ENCODE peak calls at places on chromosomes 7 and 10, in nine cellular contexts. L is GM23248, U is OCI-LY7, Z is MM.1S, B is SK-N-SH, Y is PC-3, S is HCT116, H is hepatocyte, O is GM23338. R is an unnamed sample.

GRCh38 chr10:29256531-29256930 is 32.3 kb upstream of the LYZL1 start:
- DNase-seq in L (no peak), U (no peak), Z (no peak), B (no peak), Y (no peak), S (no peak), H (no peak), O (no peak), R (no peak)

GRCh38 chr10:19003341-19003740 is 45.3 kb upstream of the MALRD1 start:
- DNase-seq in L (no peak), U (no peak), Z (no peak), B (no peak), Y (no peak), S (no peak), H (no peak), O (no peak), R (no peak)

GRCh38 chr10:17659328-17659727 is 15.4 kb downstream of the STAM start:
- DNase-seq in L (no peak), U (no peak), Z (no peak), B (no peak), Y (no peak), S (no peak), H (no peak), O (no peak), R (no peak)

GRCh38 chr7:16657656-16658279 is 11.8 kb downstream of the BZW2 start:
- DNase-seq in L (peak), U (no peak), Z (no peak), B (no peak), Y (peak), S (no peak), H (peak), O (peak), R (peak)

GRCh38 chr10:132637477-132638129 is 100.0 kb downstream of the INPP5A start:
- DNase-seq in L (peak), U (peak), Z (peak), B (peak), Y (peak), S (peak), H (peak), O (peak), R (peak)

GRCh38 chr7:132825932-132826480 is 249.7 kb upstream of the PLXNA4 start:
- DNase-seq in L (no peak), U (no peak), Z (no peak), B (no peak), Y (no peak), S (no peak), H (no peak), O (no peak), R (no peak)

GRCh38 chr7:80883188-80884025 is 35.4 kb downstream of the SEMA3C start:
- DNase-seq in L (peak), U (no peak), Z (no peak), B (no peak), Y (peak), S (peak), H (peak), O (no peak), R (no peak)

GRCh38 chr10:72466018-72466417 is 111.3 kb upstream of the DNAJB12 start:
- DNase-seq in L (peak), U (no peak), Z (no peak), B (no peak), Y (peak), S (no peak), H (no peak), O (no peak), R (no peak)

GRCh38 chr10:60717852-60718251 is 60.4 kb upstream of the CDK1 start:
- DNase-seq in L (no peak), U (no peak), Z (peak), B (no peak), Y (peak), S (no peak), H (no peak), O (peak), R (no peak)

GRCh38 chr10:74000892-74001669 is 3.2 kb downstream of the VCL start:
- DNase-seq in L (no peak), U (no peak), Z (no peak), B (no peak), Y (no peak), S (no peak), H (no peak), O (no peak), R (no peak)

DNA sequence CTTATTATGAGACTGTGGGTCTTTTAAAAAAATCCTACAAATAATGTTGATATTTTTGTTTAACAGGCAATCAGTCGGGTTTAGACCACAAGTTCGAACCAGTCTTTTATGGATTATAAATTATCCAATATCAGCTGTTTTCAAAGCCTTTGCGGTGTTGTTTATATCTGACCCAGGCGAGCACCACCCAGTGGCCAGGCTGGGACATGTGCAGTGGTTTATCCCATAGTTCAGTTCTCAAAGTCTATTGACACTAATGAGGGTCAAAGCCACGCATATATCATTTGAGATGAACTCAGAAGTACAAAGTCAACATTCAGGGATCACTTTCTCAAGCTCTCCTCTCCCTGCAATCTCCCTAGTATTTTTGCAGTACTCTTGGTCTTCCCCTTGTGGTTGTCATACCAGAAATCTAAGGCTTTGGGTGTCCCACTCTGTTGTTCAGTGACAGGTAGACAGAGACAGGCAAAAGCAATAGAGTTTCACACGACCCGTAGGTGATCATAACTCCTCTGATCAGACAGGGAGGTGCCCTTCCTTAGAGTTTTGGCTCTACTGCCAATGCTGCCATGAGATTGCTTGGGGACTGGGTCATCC is 117.4 kb upstream of the POM121L12 start:
- DNase-seq in L (peak), U (peak), Z (no peak), B (peak), Y (peak), S (no peak), H (peak), O (peak), R (peak)
- TF ChIP-seq EZH2phosphoT487 in L (no peak), U (no peak), Z (no peak), B (no peak), Y (no peak), S (no peak), H (no peak), O (no peak), R (no peak)

DNA sequence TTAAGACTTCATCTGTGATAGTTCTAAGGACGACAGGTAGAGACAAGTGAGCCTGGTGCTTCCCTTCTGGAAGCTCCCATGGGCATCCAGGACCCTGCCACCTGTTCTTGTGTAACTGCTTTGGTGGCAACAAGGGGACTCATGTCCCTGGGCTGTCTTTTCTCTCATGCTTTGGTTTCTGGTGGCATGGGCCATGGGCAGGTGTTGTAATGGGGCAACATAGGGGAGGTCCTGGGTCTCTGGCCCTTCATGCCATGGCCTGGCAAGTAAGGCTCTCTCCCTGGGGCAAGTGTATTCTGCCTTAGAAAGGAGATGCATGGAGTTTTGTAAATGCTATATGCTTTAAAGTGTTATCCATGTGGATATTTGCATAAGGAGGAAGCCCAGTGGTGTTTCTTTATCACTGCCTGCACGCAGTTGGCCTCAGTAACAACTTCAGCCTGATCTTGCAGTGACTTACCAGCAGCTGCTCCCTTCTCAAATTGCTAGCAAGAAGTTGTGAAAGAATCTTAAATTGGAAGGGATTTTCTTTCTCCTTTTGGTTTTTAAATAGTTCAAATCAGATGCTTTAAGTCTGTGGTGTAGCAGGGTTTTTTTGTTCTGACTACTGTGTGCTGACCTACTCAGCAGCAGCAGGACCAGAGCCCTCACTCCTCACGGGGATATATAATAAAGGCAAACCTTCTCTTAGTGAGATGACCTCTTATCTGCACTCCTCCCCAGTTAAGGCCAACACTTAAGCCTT is 39.9 kb downstream of the OGDH start:
- DNase-seq in L (no peak), U (no peak), Z (no peak), B (no peak), Y (no peak), S (no peak), H (no peak), O (no peak), R (no peak)
- TF ChIP-seq EZH2phosphoT487 in L (no peak), U (no peak), Z (no peak), B (no peak), Y (no peak), S (no peak), H (no peak), O (no peak), R (no peak)

DNA sequence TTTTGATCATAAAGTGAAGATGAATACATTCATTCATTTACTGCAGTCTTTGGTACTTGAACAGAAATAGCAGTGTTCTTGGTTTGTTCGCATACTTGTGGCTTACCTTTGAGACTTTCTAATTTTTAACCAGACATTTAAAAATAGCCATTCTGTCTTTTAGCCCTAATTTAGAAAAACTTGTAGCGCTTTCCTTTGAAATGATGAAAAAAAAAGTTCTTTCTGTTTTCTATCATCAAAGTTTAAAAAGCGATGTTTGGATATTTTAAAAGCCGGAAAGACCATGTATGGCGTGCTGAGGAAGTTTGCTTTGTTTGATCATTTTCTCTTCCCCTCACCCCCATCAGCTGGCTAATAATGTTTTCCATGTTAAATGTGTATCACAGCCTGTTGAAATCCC is 116.3 kb downstream of the CUX1 start:
- DNase-seq in L (no peak), U (peak), Z (no peak), B (no peak), Y (no peak), S (no peak), H (no peak), O (no peak), R (no peak)
- TF ChIP-seq EZH2phosphoT487 in L (no peak), U (no peak), Z (no peak), B (no peak), Y (no peak), S (no peak), H (no peak), O (no peak), R (no peak)

GRCh38 chr10:5678397-5678983 is 6.1 kb upstream of the TASOR2 start:
- DNase-seq in L (no peak), U (no peak), Z (no peak), B (no peak), Y (no peak), S (no peak), H (no peak), O (no peak), R (no peak)

GRCh38 chr10:5679606-5680005 is 5.0 kb upstream of the TASOR2 start:
- DNase-seq in L (peak), U (no peak), Z (no peak), B (no peak), Y (peak), S (no peak), H (no peak), O (no peak), R (no peak)

GRCh38 chr10:5683065-5683464 is 1.6 kb upstream of the TASOR2 start:
- DNase-seq in L (peak), U (no peak), Z (no peak), B (no peak), Y (no peak), S (no peak), H (no peak), O (no peak), R (no peak)

GRCh38 chr10:5681930-5682329 is 2.7 kb upstream of the TASOR2 start:
- DNase-seq in L (no peak), U (no peak), Z (no peak), B (no peak), Y (no peak), S (no peak), H (no peak), O (no peak), R (no peak)

DNA sequence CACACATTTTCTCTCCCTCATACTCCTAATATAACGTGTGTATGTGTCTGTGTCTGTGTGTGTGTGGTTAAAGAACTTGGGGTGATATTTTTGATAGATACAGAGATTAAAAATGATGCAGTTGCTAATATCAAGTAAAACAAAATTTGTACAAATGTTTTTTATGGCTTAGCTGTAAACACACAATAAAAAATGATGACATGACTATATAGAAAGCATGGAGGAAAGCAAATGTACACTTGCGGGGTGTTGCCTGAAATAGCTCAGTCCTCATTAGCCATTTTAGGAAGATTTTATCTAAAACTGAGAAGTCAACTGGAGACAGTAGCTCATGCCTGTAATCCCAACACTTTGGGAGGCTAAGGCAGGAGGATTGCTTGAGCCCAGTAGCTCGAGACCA is 5.6 kb upstream of the TASOR2 start:
- DNase-seq in L (no peak), U (no peak), Z (no peak), B (no peak), Y (no peak), S (no peak), H (no peak), O (no peak), R (no peak)
- TF ChIP-seq EZH2phosphoT487 in L (no peak), U (no peak), Z (no peak), B (no peak), Y (no peak), S (no peak), H (no peak), O (no peak), R (no peak)

DNA sequence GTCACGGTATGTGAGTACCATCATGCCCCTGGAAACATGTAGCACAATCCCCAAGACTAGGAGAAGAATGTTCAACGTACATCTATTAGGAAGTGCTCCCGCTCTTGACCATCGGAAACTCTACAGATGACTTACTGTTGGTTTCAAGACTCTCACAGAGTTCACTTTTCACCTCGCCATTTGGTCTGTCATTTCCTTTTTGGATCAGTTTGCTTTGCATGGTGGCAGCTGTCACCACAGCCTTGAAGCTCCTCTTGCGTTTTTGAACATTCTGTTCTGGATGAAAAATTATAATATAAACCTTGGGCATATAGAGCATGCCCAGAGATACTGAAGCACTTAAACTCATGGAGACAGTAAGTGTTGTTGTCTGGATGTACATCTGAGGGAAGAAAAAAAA is 806.8 kb downstream of the GRM8 start:
- DNase-seq in L (no peak), U (no peak), Z (peak), B (no peak), Y (no peak), S (no peak), H (no peak), O (no peak), R (no peak)
- TF ChIP-seq EZH2phosphoT487 in L (no peak), U (no peak), Z (no peak), B (no peak), Y (no peak), S (no peak), H (no peak), O (no peak), R (no peak)

DNA sequence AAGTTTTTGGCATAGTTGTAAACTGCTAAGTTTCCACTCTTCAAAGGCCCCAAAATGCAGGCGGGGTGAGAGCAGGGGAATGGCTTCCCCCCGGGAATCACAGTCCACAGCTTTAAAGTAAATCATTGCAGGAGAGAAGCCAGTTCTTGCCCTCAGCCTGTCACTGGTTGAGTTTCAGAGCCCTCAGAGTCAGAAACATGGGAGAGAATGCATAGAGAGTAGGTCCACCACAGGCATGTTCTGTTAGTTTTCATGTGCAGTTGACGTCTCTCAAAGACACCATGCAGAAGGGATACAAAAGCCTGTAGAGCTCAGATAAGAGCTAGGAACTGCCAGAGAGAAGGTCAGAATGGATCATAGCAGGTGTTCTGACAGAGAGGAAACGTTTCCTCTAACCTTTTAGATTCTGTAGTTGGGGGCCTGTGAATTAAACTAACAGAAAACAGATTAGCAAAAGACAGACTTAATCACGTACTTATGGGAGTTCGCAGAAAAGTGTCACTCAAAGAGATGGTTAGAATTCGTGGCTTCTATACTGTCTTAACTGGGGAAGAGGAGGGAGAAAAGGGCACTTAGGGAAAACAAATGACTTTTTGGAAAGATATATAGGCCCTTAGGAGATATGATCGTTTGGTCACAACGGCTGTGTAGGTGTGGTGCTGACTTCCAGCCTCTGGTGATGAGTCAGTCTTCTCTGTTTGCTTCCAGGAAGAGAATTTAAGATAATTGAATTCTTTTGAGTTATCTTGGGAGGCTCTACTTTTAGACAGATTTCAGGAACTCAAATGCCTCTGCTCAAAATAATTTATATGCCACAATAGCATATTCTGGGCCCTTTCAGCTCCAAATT is 48.0 kb upstream of the MSRB2 start:
- DNase-seq in L (peak), U (no peak), Z (no peak), B (no peak), Y (peak), S (no peak), H (no peak), O (no peak), R (no peak)
- TF ChIP-seq EZH2phosphoT487 in L (no peak), U (no peak), Z (no peak), B (no peak), Y (no peak), S (no peak), H (no peak), O (no peak), R (no peak)